ENCODE peak calls at places on chromosomes 1 and 21, in ten cellular contexts. L is CD4-positive, alpha-beta T cell; W is fibroblast of pulmonary artery; T is HFFc6; M is cardiac muscle cell; C is progenitor cell of endocrine pancreas; K is HCT116; E is IMR-90; S is body of pancreas; F is Peyer's patch. U is an unnamed sample.

GRCh38 chr1:23020731-23021130 is 1.5 kb downstream of the KDM1A start:
- DNase-seq in L (no peak), T (no peak), M (no peak), K (no peak), C (no peak), W (no peak), E (no peak), S (no peak), F (no peak), U (peak; percentile 17)

GRCh38 chr1:97996880-97997279 is 76.0 kb upstream of the DPYD start:
- DNase-seq in C (no peak), S (no peak), W (peak; percentile 10), K (no peak), M (no peak), F (no peak), L (no peak), T (no peak), E (peak; percentile 8), U (peak; percentile 17)

GRCh38 chr1:37612186-37612585 is 16.4 kb upstream of the GNL2 start:
- DNase-seq in L (no peak), E (no peak), K (no peak), M (no peak), C (no peak), T (no peak), S (no peak), W (no peak), F (no peak), U (no peak)

GRCh38 chr1:20185834-20186782 is at the start of the genes PLA2G2C and UBXN10:
- DNase-seq in S (peak; percentile 58), E (no peak), M (peak; percentile 66), K (no peak), W (no peak), L (peak; percentile 27), F (peak; percentile 56), T (no peak), C (peak; percentile 53), U (no peak)

GRCh38 chr21:35904995-35905972 is 155.0 kb downstream of the SETD4 start:
- DNase-seq in M (no peak), T (no peak), K (no peak), S (no peak), F (no peak), E (no peak), L (no peak), C (no peak), W (peak; percentile 35), U (peak; percentile 16)

GRCh38 chr1:111656093-111657017 is 36.8 kb downstream of the RAP1A start:
- DNase-seq in M (peak; percentile 63), W (peak; percentile 75), T (peak; percentile 62), S (peak; percentile 25), C (no peak), F (no peak), E (peak; percentile 66), L (no peak), K (peak; percentile 57), U (peak; percentile 63)

GRCh38 chr1:232223309-232223708 is 406.6 kb downstream of the SIPA1L2 start:
- DNase-seq in S (no peak), T (no peak), L (no peak), F (no peak), E (no peak), W (no peak), K (no peak), M (no peak), C (no peak), U (peak; percentile 49)

GRCh38 chr1:201016211-201016651 is 7.3 kb downstream of the KIF21B start:
- DNase-seq in S (peak; percentile 29), L (no peak), T (no peak), K (no peak), F (no peak), E (peak; percentile 34), C (no peak), W (peak; percentile 38), M (peak; percentile 52), U (peak; percentile 46)

GRCh38 chr1:26025517-26025916 is 3.9 kb downstream of the EXTL1 start:
- DNase-seq in M (no peak), T (no peak), F (no peak), E (no peak), C (no peak), W (no peak), L (no peak), K (no peak), S (no peak), U (no peak)

GRCh38 chr1:89986020-89986419 is 8.9 kb upstream of the ZNF326 start:
- DNase-seq in T (no peak), M (no peak), L (no peak), F (no peak), C (no peak), E (no peak), S (no peak), W (no peak), K (no peak), U (no peak)

GRCh38 chr1:36941579-36941978 is 92.7 kb downstream of the GRIK3 start:
- DNase-seq in E (no peak), F (no peak), M (no peak), C (no peak), T (no peak), L (no peak), S (no peak), W (no peak), K (no peak), U (no peak)

GRCh38 chr1:110310300-110310699 is 28.9 kb upstream of the RBM15 start:
- DNase-seq in E (no peak), F (no peak), C (no peak), S (peak; percentile 27), W (no peak), M (no peak), L (no peak), K (no peak), T (no peak), U (no peak)

GRCh38 chr1:219201656-219202055 is 28.0 kb downstream of the LYPLAL1 start:
- DNase-seq in K (no peak), W (no peak), L (no peak), T (no peak), M (no peak), E (peak; percentile 49), F (no peak), S (no peak), C (no peak), U (no peak)

GRCh38 chr1:12472410-12472797 is 145.6 kb downstream of the DHRS3 start:
- DNase-seq in K (no peak), C (no peak), M (no peak), T (no peak), W (no peak), E (no peak), F (no peak), L (no peak), S (no peak), U (no peak)

DNA sequence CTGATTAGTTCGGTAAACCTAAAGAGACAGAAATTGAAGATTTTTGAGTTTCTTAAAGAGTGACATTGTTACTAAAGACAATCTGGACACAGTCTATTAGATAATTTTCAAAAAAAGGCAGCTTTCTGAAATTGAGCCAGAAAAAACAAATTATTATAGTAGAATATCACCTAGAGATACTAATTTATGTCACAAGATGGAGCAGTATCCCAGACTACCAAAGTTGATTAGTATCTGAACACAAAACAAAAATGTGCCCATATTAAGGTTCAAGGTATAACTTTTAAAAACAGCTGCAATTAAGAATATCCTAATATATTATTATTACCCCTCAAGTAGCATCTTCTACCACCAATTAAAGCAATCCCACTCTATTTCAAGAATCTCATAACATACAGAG is 40.5 kb upstream of the SYT2 start:
- DNase-seq in W (no peak), E (no peak), C (no peak), L (no peak), S (no peak), T (no peak), M (no peak), F (no peak), K (no peak), U (peak; percentile 12)
- TF ChIP-seq CTCF in W (no peak), E (peak; percentile 10), C (no peak), L (peak; percentile 18), S (no peak), T (peak; percentile 30), M (no peak), F (no peak), K (peak; percentile 20), U (peak; percentile 24)

GRCh38 chr1:220874201-220874655 is 5.0 kb upstream of the HLX start:
- DNase-seq in F (peak; percentile 58), L (no peak), T (peak; percentile 26), S (no peak), K (peak; percentile 16), M (peak; percentile 70), W (peak; percentile 76), E (peak; percentile 66), C (no peak), U (peak; percentile 74)
- TF ChIP-seq CTCF in F (peak; percentile 59), L (no peak), T (peak; percentile 89), S (peak; percentile 43), K (peak; percentile 82), M (peak; percentile 72), W (peak; percentile 77), E (peak; percentile 76), C (peak; percentile 69), U (peak; percentile 99)

GRCh38 chr1:34398916-34399275 is 222.2 kb downstream of the C1orf94 start:
- DNase-seq in T (no peak), K (no peak), C (no peak), S (no peak), F (no peak), M (no peak), W (no peak), E (no peak), L (no peak), U (no peak)
- TF ChIP-seq CTCF in T (no peak), K (peak; percentile 50), C (peak; percentile 37), S (no peak), F (no peak), M (no peak), W (no peak), E (no peak), L (no peak), U (no peak)

GRCh38 chr1:35179864-35180263 is 13.1 kb downstream of the SFPQ start:
- DNase-seq in C (no peak), F (no peak), S (no peak), M (no peak), W (no peak), T (no peak), L (no peak), K (no peak), E (no peak), U (no peak)

GRCh38 chr1:35177237-35177786 is 15.6 kb downstream of the SFPQ start:
- DNase-seq in C (no peak), M (no peak), T (no peak), L (no peak), K (no peak), S (no peak), W (no peak), E (no peak), F (no peak), U (no peak)

GRCh38 chr1:35180776-35181374 is 12.1 kb downstream of the SFPQ start:
- DNase-seq in C (no peak), F (no peak), K (no peak), M (no peak), L (no peak), T (no peak), S (no peak), W (no peak), E (peak; percentile 44), U (no peak)

GRCh38 chr1:35178874-35179380 is 14.0 kb downstream of the SFPQ start:
- DNase-seq in T (no peak), S (no peak), E (no peak), C (no peak), W (no peak), K (no peak), F (no peak), L (no peak), M (no peak), U (no peak)

DNA sequence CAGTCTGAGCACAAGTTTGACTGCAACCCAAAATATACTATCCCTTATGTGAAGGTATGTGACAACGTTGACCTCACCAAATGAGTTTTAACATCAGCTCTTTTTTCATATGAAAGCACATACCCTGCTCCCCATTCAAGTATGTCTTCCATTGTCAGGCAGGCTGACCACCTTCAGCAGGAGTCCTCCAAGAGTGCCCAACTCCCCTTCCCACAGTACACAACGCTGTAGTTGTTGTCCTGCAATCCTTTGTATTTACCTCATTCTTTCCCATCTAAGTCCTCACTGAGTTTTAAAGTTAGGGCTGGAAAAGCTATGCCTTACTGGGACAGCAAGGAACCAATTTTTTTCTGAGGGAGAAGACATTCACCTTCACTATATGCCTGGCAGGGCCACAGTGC is 14.7 kb downstream of the SFPQ start:
- DNase-seq in M (no peak), S (no peak), W (no peak), C (no peak), T (no peak), F (no peak), L (no peak), E (no peak), K (no peak), U (no peak)
- TF ChIP-seq CTCF in M (no peak), S (no peak), W (no peak), C (no peak), T (no peak), F (no peak), L (no peak), E (no peak), K (no peak), U (no peak)

U was measured in MCF 10A.